ENCODE peak calls at places on chromosomes 6 and 20, in six cellular contexts. Y is GM23338, I is neural progenitor cell, B is MM.1S, S is HCT116, K is hepatocyte. V is an unnamed sample.

GRCh38 chr20:3687655-3688054 is 5.8 kb upstream of the ADAM33 start:
- DNase-seq in Y (peak), I (peak), B (no peak), S (peak), K (no peak), V (peak)

GRCh38 chr6:105851181-105851580 is 235.0 kb upstream of the PRDM1 start:
- DNase-seq in Y (peak), I (peak), B (no peak), S (no peak), K (no peak), V (no peak)

GRCh38 chr20:32965581-32966373 is 38.5 kb downstream of the SUN5 start:
- DNase-seq in Y (no peak), I (no peak), B (no peak), S (no peak), K (no peak), V (no peak)

GRCh38 chr20:57399587-57400261 is 8.5 kb downstream of the RBM38 start:
- DNase-seq in Y (no peak), I (no peak), B (peak), S (no peak), K (no peak), V (no peak)

GRCh38 chr6:14711056-14711703 is 534.7 kb upstream of the JARID2 start:
- DNase-seq in Y (peak), I (peak), B (peak), S (no peak), K (peak), V (peak)

GRCh38 chr6:104566411-104566810 is 293.3 kb downstream of the HACE1 start:
- DNase-seq in Y (no peak), I (no peak), B (no peak), S (no peak), K (no peak), V (peak)

GRCh38 chr6:41469156-41469950 is 76.8 kb upstream of the FOXP4 start:
- DNase-seq in Y (no peak), I (peak), B (no peak), S (no peak), K (peak), V (no peak)

GRCh38 chr6:155174576-155175174 is 89.1 kb upstream of the CLDN20 start:
- DNase-seq in Y (peak), I (peak), B (peak), S (peak), K (peak), V (peak)

GRCh38 chr6:109306733-109307132 is 75.5 kb downstream of the CD164 start:
- DNase-seq in Y (no peak), I (no peak), B (no peak), S (no peak), K (no peak), V (no peak)

GRCh38 chr6:2951723-2952122 is 19.6 kb downstream of the SERPINB6 start:
- DNase-seq in Y (peak), I (no peak), B (no peak), S (no peak), K (no peak), V (no peak)

GRCh38 chr6:143620461-143620860 is 57.3 kb upstream of the PHACTR2 start:
- DNase-seq in Y (no peak), I (no peak), B (no peak), S (no peak), K (peak), V (peak)

GRCh38 chr6:117840541-117840983 is 66.5 kb upstream of the SLC35F1 start:
- DNase-seq in Y (peak), I (peak), B (peak), S (peak), K (peak), V (peak)

GRCh38 chr6:29845405-29846006 is 17.9 kb downstream of the HLA-G start:
- DNase-seq in Y (no peak), I (no peak), B (no peak), S (peak), K (peak), V (peak)

GRCh38 chr20:61589055-61589385 is 337.0 kb downstream of the CDH4 start:
- DNase-seq in Y (no peak), I (no peak), B (no peak), S (no peak), K (no peak), V (peak)

GRCh38 chr20:5919634-5920544 is 30.4 kb downstream of the TRMT6 start:
- DNase-seq in Y (no peak), I (no peak), B (no peak), S (no peak), K (no peak), V (peak)
- TF ChIP-seq EZH2phosphoT487 in Y (no peak), I (no peak), B (no peak), S (no peak), K (no peak), V (no peak)

DNA sequence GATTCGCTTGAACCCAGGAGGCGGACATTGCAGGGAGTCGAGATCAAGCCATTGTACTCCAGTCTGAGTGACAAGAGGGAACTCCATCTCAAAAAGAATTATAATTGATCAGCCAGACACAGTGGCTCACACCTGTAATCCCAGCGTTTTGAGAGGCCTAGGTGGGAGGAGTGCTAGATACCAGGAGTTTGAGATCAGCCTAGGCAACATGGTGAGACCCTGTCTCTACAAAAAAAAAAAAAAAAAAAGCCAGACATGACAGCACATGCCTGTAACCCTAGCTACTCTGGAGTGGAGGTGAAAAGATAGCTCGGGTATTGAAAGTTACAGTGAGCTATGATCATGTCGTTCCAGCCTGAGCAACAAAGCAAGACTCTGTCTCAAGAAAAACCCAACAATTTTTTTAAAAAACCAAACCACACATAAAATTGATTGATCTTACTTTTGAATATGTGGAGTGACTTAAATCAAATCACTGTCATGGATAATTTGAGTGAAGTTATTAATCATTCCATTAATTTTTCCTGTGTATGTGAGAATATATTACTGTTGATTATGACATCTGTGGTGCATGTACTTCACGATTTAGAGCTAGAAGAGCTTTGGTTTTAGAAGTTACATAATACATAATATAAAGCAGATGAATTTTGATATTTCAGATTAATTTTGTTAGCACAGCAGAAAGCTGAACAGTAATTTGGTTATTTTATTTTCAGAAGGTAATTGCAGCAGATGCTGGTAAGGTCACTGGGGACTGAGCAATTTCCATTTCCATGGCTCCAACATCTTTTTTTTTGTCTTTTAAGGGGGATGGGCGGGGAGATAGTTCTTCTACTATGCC is 34.4 kb downstream of the NCOA7 start:
- DNase-seq in Y (no peak), I (no peak), B (no peak), S (no peak), K (no peak), V (no peak)
- TF ChIP-seq EZH2 in Y (no peak), I (no peak), B (no peak), S (no peak), K (no peak), V (no peak)

GRCh38 chr20:50484271-50484976 is 25.8 kb upstream of the PTPN1 start:
- DNase-seq in Y (no peak), I (no peak), B (no peak), S (no peak), K (no peak), V (no peak)
- TF ChIP-seq CTCF in Y (no peak), I (no peak), B (no peak), S (no peak), K (no peak), V (peak)

DNA sequence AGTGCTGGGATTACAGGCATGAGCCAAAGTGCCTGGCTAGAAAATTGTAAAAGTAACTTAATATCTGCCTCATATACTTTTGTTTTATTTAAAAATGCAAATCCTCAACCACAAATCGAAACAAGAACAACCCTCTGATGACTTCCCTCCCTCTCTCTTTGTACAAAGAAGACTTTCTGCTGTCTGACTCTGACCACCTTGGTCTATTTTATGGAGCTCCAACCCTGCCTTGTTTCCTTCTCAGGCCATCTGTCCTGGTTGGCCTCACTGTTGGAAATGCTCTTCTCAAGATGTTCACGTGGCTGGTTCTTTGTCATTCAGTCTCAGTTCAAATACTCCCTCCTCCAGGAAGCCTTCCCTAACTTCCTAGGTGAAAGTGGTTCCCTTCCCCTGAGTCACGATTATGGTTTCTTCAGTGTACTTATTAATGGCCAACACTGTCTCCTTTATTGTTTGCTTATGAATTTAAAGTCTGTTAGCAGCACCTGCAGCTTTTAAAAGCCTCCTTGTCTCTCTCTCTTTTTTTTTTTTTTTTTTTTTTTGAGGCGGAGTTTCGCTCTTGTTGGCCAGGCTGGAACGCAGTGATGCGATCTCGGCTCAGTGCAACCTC is 151.5 kb upstream of the SALL4 start:
- DNase-seq in Y (no peak), I (no peak), B (no peak), S (no peak), K (no peak), V (no peak)
- TF ChIP-seq EZH2phosphoT487 in Y (no peak), I (no peak), B (no peak), S (no peak), K (no peak), V (no peak)

V was measured in PC-3.